ENCODE peak calls at places on chromosomes 5 and 9, in seven cellular contexts. B, U, X, Z, V, P and Q are unnamed samples.

GRCh38 chr5:111236995-111237394 is 12.8 kb downstream of the CAMK4 start:
- DNase-seq in B (no peak), U (no peak), X (no peak), Z (no peak), V (no peak), P (no peak), Q (no peak)

GRCh38 chr5:57408714-57409113 is 73.9 kb downstream of the ACTBL2 start:
- DNase-seq in B (no peak), U (no peak), X (no peak), Z (no peak), V (no peak), P (no peak), Q (no peak)

GRCh38 chr5:172658869-172659513 is 17.9 kb downstream of the NEURL1B start:
- DNase-seq in B (peak), U (peak), X (peak), Z (no peak), V (no peak), P (no peak), Q (peak)

GRCh38 chr9:136867480-136867879 is 1.4 kb upstream of the EDF1 start:
- DNase-seq in B (peak), U (no peak), X (no peak), Z (no peak), V (no peak), P (no peak), Q (peak)

GRCh38 chr9:134315716-134316443 is 10.4 kb upstream of the RXRA start:
- DNase-seq in B (peak), U (peak), X (peak), Z (no peak), V (no peak), P (no peak), Q (no peak)

GRCh38 chr5:6744841-6745705 is 31.8 kb downstream of the TENT4A start:
- DNase-seq in B (peak), U (no peak), X (no peak), Z (no peak), V (no peak), P (no peak), Q (no peak)

GRCh38 chr9:101639301-101639700 is 44.5 kb upstream of the PPP3R2 start:
- DNase-seq in B (no peak), U (no peak), X (no peak), Z (no peak), V (no peak), P (no peak), Q (peak)

GRCh38 chr9:104906441-104907277 is 21.3 kb downstream of the ABCA1 start:
- DNase-seq in B (no peak), U (no peak), X (no peak), Z (no peak), V (no peak), P (no peak), Q (peak)

GRCh38 chr9:110284211-110284849 is 28.0 kb upstream of the TXN start:
- DNase-seq in B (no peak), U (no peak), X (no peak), Z (no peak), V (no peak), P (no peak), Q (no peak)

GRCh38 chr9:36991516-36992134 is 42.4 kb downstream of the PAX5 start:
- DNase-seq in B (no peak), U (no peak), X (no peak), Z (peak), V (no peak), P (peak), Q (no peak)

GRCh38 chr5:83572271-83572670 is 100.7 kb downstream of the VCAN start:
- DNase-seq in B (no peak), U (no peak), X (no peak), Z (no peak), V (no peak), P (no peak), Q (no peak)

GRCh38 chr5:134864707-134865106 is 9.5 kb upstream of the TXNDC15 start:
- DNase-seq in B (no peak), U (no peak), X (no peak), Z (no peak), V (no peak), P (no peak), Q (no peak)

GRCh38 chr5:124088289-124089064 is 576.5 kb downstream of the CSNK1G3 start:
- DNase-seq in B (no peak), U (no peak), X (no peak), Z (no peak), V (no peak), P (no peak), Q (no peak)

GRCh38 chr5:60488466-60489130 is 211.4 kb downstream of the DEPDC1B start:
- DNase-seq in B (no peak), U (no peak), X (no peak), Z (no peak), V (no peak), P (no peak), Q (no peak)

GRCh38 chr5:60489377-60489776 is 210.6 kb downstream of the DEPDC1B start:
- DNase-seq in B (no peak), U (no peak), X (no peak), Z (no peak), V (no peak), P (no peak), Q (no peak)

GRCh38 chr5:60489856-60490255 is 210.1 kb downstream of the DEPDC1B start:
- DNase-seq in B (no peak), U (no peak), X (no peak), Z (no peak), V (no peak), P (no peak), Q (no peak)

GRCh38 chr5:60487885-60488425 is 212.0 kb downstream of the DEPDC1B start:
- DNase-seq in B (no peak), U (no peak), X (no peak), Z (no peak), V (no peak), P (no peak), Q (peak)

GRCh38 chr5:60487466-60487865 is 212.5 kb downstream of the DEPDC1B start:
- DNase-seq in B (no peak), U (no peak), X (no peak), Z (no peak), V (no peak), P (no peak), Q (no peak)
- H3K4me3 ChIP-seq in B (no peak), U (no peak), X (no peak), Z (peak), V (no peak), P (no peak), Q (no peak)

GRCh38 chr9:106920091-106920490 is 57.1 kb downstream of the ZNF462 start:
- DNase-seq in B (no peak), U (no peak), X (no peak), Z (no peak), V (no peak), P (no peak), Q (no peak)

GRCh38 chr9:106913276-106913675 is 50.3 kb downstream of the ZNF462 start:
- DNase-seq in B (no peak), U (no peak), X (no peak), Z (no peak), V (no peak), P (no peak), Q (no peak)

GRCh38 chr9:106915851-106916250 is 52.9 kb downstream of the ZNF462 start:
- DNase-seq in B (no peak), U (no peak), X (no peak), Z (no peak), V (no peak), P (no peak), Q (no peak)

GRCh38 chr9:106918825-106919509 is 56.0 kb downstream of the ZNF462 start:
- DNase-seq in B (no peak), U (no peak), X (no peak), Z (no peak), V (no peak), P (no peak), Q (no peak)

GRCh38 chr9:106916491-106917235 is 53.7 kb downstream of the ZNF462 start:
- DNase-seq in B (no peak), U (no peak), X (peak), Z (peak), V (peak), P (no peak), Q (peak)
- H3K4me3 ChIP-seq in B (no peak), U (no peak), X (no peak), Z (no peak), V (no peak), P (no peak), Q (no peak)

DNA sequence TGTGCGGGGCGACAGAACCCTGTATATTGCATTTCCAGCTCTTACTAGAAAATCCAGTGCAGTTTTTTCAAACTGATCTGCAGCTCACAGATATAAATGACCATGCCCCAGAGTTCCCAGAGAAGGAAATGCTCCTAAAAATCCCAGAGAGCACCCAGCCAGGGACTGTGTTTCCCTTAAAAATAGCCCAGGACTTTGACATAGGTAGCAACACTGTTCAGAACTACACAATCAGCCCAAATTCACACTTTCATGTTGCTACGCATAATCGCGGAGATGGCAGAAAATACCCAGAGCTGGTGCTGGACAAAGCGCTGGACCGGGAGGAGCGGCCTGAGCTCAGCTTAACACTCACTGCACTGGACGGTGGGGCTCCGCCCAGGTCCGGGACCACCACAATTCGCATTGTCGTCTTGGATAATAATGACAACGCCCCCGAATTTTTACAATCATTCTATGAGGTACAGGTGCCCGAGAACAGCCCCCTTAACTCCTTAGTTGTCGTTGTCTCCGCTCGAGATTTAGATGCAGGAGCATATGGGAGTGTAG is 786 bp downstream of the PCDHB5 start:
- DNase-seq in B (no peak), U (no peak), X (no peak), Z (no peak), V (no peak), P (no peak), Q (no peak)
- H3K4me3 ChIP-seq in B (peak), U (peak), X (peak), Z (peak), V (no peak), P (peak), Q (peak)

GRCh38 chr9:121598167-121599000 is 53.0 kb upstream of the DAB2IP start:
- DNase-seq in B (no peak), U (peak), X (peak), Z (no peak), V (peak), P (peak), Q (peak)

GRCh38 chr9:121599186-121599871 is 52.1 kb upstream of the DAB2IP start:
- DNase-seq in B (no peak), U (peak), X (peak), Z (peak), V (no peak), P (peak), Q (peak)

GRCh38 chr9:121597693-121598166 is 53.7 kb upstream of the DAB2IP start:
- DNase-seq in B (no peak), U (no peak), X (no peak), Z (no peak), V (no peak), P (peak), Q (no peak)

GRCh38 chr9:121601234-121601633 is 50.2 kb upstream of the DAB2IP start:
- DNase-seq in B (no peak), U (no peak), X (no peak), Z (no peak), V (no peak), P (no peak), Q (no peak)

GRCh38 chr9:121599872-121600585 is 51.4 kb upstream of the DAB2IP start:
- DNase-seq in B (no peak), U (no peak), X (no peak), Z (peak), V (no peak), P (peak), Q (no peak)
- H3K4me3 ChIP-seq in B (peak), U (peak), X (peak), Z (peak), V (peak), P (peak), Q (peak)